ENCODE peak calls at places on chromosomes 2 and 18, in eight cellular contexts. D, Y, A, M, L, G, C and S are unnamed samples.

GRCh38 chr2:177772529-177772928 is 300.0 kb downstream of the PDE11A start:
- DNase-seq in C (no peak), M (no peak), A (peak; percentile 11), L (no peak), D (no peak), G (no peak), Y (no peak), S (no peak)

GRCh38 chr2:119647440-119648169 is 31.4 kb upstream of the TMEM177 start:
- DNase-seq in G (no peak), Y (no peak), M (peak; percentile 36), A (no peak), D (no peak), L (no peak), C (no peak), S (no peak)

GRCh38 chr2:173644146-173644545 is 289.5 kb downstream of the CDCA7 start:
- DNase-seq in G (no peak), D (no peak), L (no peak), Y (peak; percentile 49), C (no peak), M (peak; percentile 49), A (peak; percentile 45), S (no peak)

GRCh38 chr2:234146087-234146826 is 95.8 kb downstream of the SPP2 start:
- DNase-seq in A (peak; percentile 60), Y (peak; percentile 78), G (no peak), C (peak; percentile 66), L (no peak), D (no peak), M (peak; percentile 74), S (no peak)

GRCh38 chr2:186456941-186457340 is 29.1 kb upstream of the ZC3H15 start:
- DNase-seq in L (no peak), G (no peak), A (peak; percentile 43), Y (peak; percentile 28), M (peak; percentile 82), C (peak; percentile 51), D (no peak), S (no peak)

GRCh38 chr2:27707462-27708256 is 44.0 kb downstream of the SLC4A1AP start:
- DNase-seq in D (no peak), C (no peak), Y (no peak), G (no peak), A (no peak), L (no peak), M (no peak), S (no peak)

GRCh38 chr2:70948350-70949003 is 12.8 kb downstream of the ATP6V1B1 start:
- DNase-seq in M (peak; percentile 38), A (peak; percentile 9), D (peak; percentile 79), L (peak; percentile 87), C (peak; percentile 23), G (peak; percentile 85), Y (peak; percentile 82), S (peak; percentile 68)

GRCh38 chr18:9133225-9133624 is 3.4 kb upstream of the ANKRD12 start:
- DNase-seq in D (no peak), C (no peak), Y (no peak), L (no peak), M (no peak), G (no peak), A (no peak), S (no peak)

GRCh38 chr2:10220516-10221391 is 82.0 kb upstream of the HPCAL1 start:
- DNase-seq in D (no peak), A (peak; percentile 34), M (no peak), Y (peak; percentile 54), C (peak; percentile 45), L (peak; percentile 35), G (no peak), S (no peak)

GRCh38 chr2:217223222-217223930 is 363.5 kb upstream of the TNP1 start:
- DNase-seq in Y (peak; percentile 47), G (no peak), L (no peak), A (peak; percentile 87), C (no peak), M (peak; percentile 45), D (peak; percentile 50), S (no peak)

GRCh38 chr18:26657618-26658581 is 109.5 kb upstream of the KCTD1 start:
- DNase-seq in C (no peak), M (no peak), L (no peak), A (no peak), G (no peak), D (no peak), Y (no peak), S (no peak)

GRCh38 chr2:200466703-200467418 is 43.0 kb downstream of the KCTD18 start:
- DNase-seq in Y (peak; percentile 28), G (no peak), L (peak; percentile 56), A (peak; percentile 67), M (no peak), D (peak; percentile 22), C (no peak), S (no peak)

GRCh38 chr2:218289639-218290315 is 2.5 kb downstream of the TMBIM1 start:
- DNase-seq in L (no peak), A (no peak), M (no peak), D (no peak), G (no peak), C (peak; percentile 25), Y (no peak), S (no peak)

GRCh38 chr2:74835831-74836674 is 2.1 kb downstream of the HK2 start:
- DNase-seq in C (no peak), D (no peak), L (no peak), G (no peak), M (no peak), A (no peak), Y (peak; percentile 57), S (no peak)

GRCh38 chr2:22281033-22281432 is 1103.9 kb upstream of the KLHL29 start:
- DNase-seq in M (peak; percentile 39), L (no peak), C (no peak), G (no peak), Y (no peak), D (no peak), A (peak; percentile 3), S (no peak)